ENCODE peak calls at places on chromosomes 5 and 9, in nine cellular contexts. One of them, this sample, is unnamed.
A peak's percentile ranks its signal among the peaks of the same experiment; 100 is the strongest.

GRCh38 chr5:101728933-101729332 is 567.2 kb downstream of the SLCO4C1 start:
- DNase-seq in heart right ventricle: no peak
- DNase-seq in psoas muscle: no peak
- DNase-seq in transverse colon: no peak
- DNase-seq in HCT116: peak; percentile 19
- DNase-seq in spleen: no peak
- DNase-seq in endodermal cell: no peak
- DNase-seq in lung: no peak
- DNase-seq in right cardiac atrium: no peak
- DNase-seq in this sample: no peak

GRCh38 chr5:142110046-142110531 is 1.5 kb downstream of the NDFIP1 start:
- DNase-seq in spleen: no peak
- DNase-seq in lung: no peak
- DNase-seq in psoas muscle: no peak
- DNase-seq in right cardiac atrium: no peak
- DNase-seq in HCT116: no peak
- DNase-seq in heart right ventricle: no peak
- DNase-seq in transverse colon: peak; percentile 19
- DNase-seq in endodermal cell: no peak
- DNase-seq in this sample: no peak

GRCh38 chr5:88452820-88453219 is 184.2 kb upstream of the TMEM161B start:
- DNase-seq in heart right ventricle: no peak
- DNase-seq in spleen: no peak
- DNase-seq in lung: no peak
- DNase-seq in HCT116: no peak
- DNase-seq in psoas muscle: no peak
- DNase-seq in transverse colon: no peak
- DNase-seq in right cardiac atrium: no peak
- DNase-seq in endodermal cell: peak; percentile 74
- DNase-seq in this sample: no peak

GRCh38 chr9:130352081-130352480 is 86.5 kb downstream of the HMCN2 start:
- DNase-seq in right cardiac atrium: no peak
- DNase-seq in HCT116: no peak
- DNase-seq in lung: no peak
- DNase-seq in heart right ventricle: no peak
- DNase-seq in transverse colon: peak; percentile 49
- DNase-seq in spleen: no peak
- DNase-seq in endodermal cell: no peak
- DNase-seq in psoas muscle: no peak
- DNase-seq in this sample: no peak

GRCh38 chr5:142446131-142446959 is 121.5 kb upstream of the SPRY4 start:
- DNase-seq in HCT116: peak; percentile 80
- DNase-seq in right cardiac atrium: no peak
- DNase-seq in transverse colon: no peak
- DNase-seq in endodermal cell: no peak
- DNase-seq in spleen: no peak
- DNase-seq in psoas muscle: no peak
- DNase-seq in lung: no peak
- DNase-seq in heart right ventricle: peak; percentile 19
- DNase-seq in this sample: no peak

GRCh38 chr5:43619911-43620310 is 16.9 kb downstream of the NNT start:
- DNase-seq in endodermal cell: no peak
- DNase-seq in spleen: no peak
- DNase-seq in lung: no peak
- DNase-seq in right cardiac atrium: no peak
- DNase-seq in heart right ventricle: no peak
- DNase-seq in psoas muscle: no peak
- DNase-seq in transverse colon: no peak
- DNase-seq in HCT116: no peak
- DNase-seq in this sample: no peak

GRCh38 chr9:88590558-88591146 is 55.7 kb downstream of the NXNL2 start:
- DNase-seq in endodermal cell: peak; percentile 85
- DNase-seq in lung: no peak
- DNase-seq in heart right ventricle: no peak
- DNase-seq in psoas muscle: no peak
- DNase-seq in right cardiac atrium: no peak
- DNase-seq in spleen: no peak
- DNase-seq in HCT116: no peak
- DNase-seq in transverse colon: no peak
- DNase-seq in this sample: no peak

GRCh38 chr5:67051164-67051563 is 145.4 kb downstream of the CD180 start:
- DNase-seq in psoas muscle: no peak
- DNase-seq in HCT116: no peak
- DNase-seq in spleen: no peak
- DNase-seq in heart right ventricle: no peak
- DNase-seq in transverse colon: peak; percentile 78
- DNase-seq in right cardiac atrium: no peak
- DNase-seq in lung: no peak
- DNase-seq in endodermal cell: no peak
- DNase-seq in this sample: no peak

GRCh38 chr9:93118863-93119702 is 15.0 kb downstream of the NINJ1 start:
- DNase-seq in right cardiac atrium: peak; percentile 59
- DNase-seq in lung: no peak
- DNase-seq in endodermal cell: peak; percentile 30
- DNase-seq in heart right ventricle: no peak
- DNase-seq in spleen: peak; percentile 76
- DNase-seq in transverse colon: no peak
- DNase-seq in HCT116: no peak
- DNase-seq in psoas muscle: peak; percentile 51
- DNase-seq in this sample: peak; percentile 69

GRCh38 chr9:132241840-132242620 is 80.2 kb downstream of the NTNG2 start:
- DNase-seq in spleen: peak; percentile 92
- DNase-seq in HCT116: no peak
- DNase-seq in psoas muscle: peak; percentile 54
- DNase-seq in lung: no peak
- DNase-seq in transverse colon: peak; percentile 52
- DNase-seq in heart right ventricle: peak; percentile 41
- DNase-seq in endodermal cell: no peak
- DNase-seq in right cardiac atrium: peak; percentile 81
- DNase-seq in this sample: peak; percentile 77

GRCh38 chr5:113052041-113052795 is 75.6 kb downstream of the DCP2 start:
- DNase-seq in HCT116: no peak
- DNase-seq in psoas muscle: no peak
- DNase-seq in spleen: no peak
- DNase-seq in heart right ventricle: no peak
- DNase-seq in lung: no peak
- DNase-seq in right cardiac atrium: no peak
- DNase-seq in endodermal cell: no peak
- DNase-seq in transverse colon: no peak
- DNase-seq in this sample: no peak

GRCh38 chr9:125254231-125254630 is 7.4 kb upstream of the GAPVD1 start:
- DNase-seq in HCT116: no peak
- DNase-seq in endodermal cell: no peak
- DNase-seq in transverse colon: no peak
- DNase-seq in spleen: no peak
- DNase-seq in right cardiac atrium: no peak
- DNase-seq in lung: no peak
- DNase-seq in heart right ventricle: no peak
- DNase-seq in psoas muscle: no peak
- DNase-seq in this sample: no peak

GRCh38 chr9:129996161-129996849 is 46.7 kb downstream of the FNBP1 start:
- DNase-seq in psoas muscle: no peak
- DNase-seq in spleen: no peak
- DNase-seq in heart right ventricle: no peak
- DNase-seq in endodermal cell: no peak
- DNase-seq in HCT116: no peak
- DNase-seq in transverse colon: no peak
- DNase-seq in right cardiac atrium: no peak
- DNase-seq in lung: no peak
- DNase-seq in this sample: no peak

GRCh38 chr9:70480405-70480980 is 66.0 kb upstream of the KLF9 start:
- DNase-seq in HCT116: no peak
- DNase-seq in lung: peak; percentile 75
- DNase-seq in right cardiac atrium: peak; percentile 93
- DNase-seq in transverse colon: peak; percentile 87
- DNase-seq in psoas muscle: peak; percentile 95
- DNase-seq in spleen: peak; percentile 83
- DNase-seq in endodermal cell: no peak
- DNase-seq in heart right ventricle: peak; percentile 66
- DNase-seq in this sample: peak; percentile 92
- H3K4me3 ChIP-seq in HCT116: no peak overlapping the region
- H3K4me3 ChIP-seq in lung: no peak overlapping the region
- H3K4me3 ChIP-seq in right cardiac atrium: no peak overlapping the region
- H3K4me3 ChIP-seq in transverse colon: no peak overlapping the region
- H3K4me3 ChIP-seq in psoas muscle: peak overlapping the region; percentile 59
- H3K4me3 ChIP-seq in spleen: no peak overlapping the region
- H3K4me3 ChIP-seq in endodermal cell: no peak overlapping the region
- H3K4me3 ChIP-seq in heart right ventricle: peak overlapping the region; percentile 0
- H3K4me3 ChIP-seq in this sample: no peak overlapping the region

DNA sequence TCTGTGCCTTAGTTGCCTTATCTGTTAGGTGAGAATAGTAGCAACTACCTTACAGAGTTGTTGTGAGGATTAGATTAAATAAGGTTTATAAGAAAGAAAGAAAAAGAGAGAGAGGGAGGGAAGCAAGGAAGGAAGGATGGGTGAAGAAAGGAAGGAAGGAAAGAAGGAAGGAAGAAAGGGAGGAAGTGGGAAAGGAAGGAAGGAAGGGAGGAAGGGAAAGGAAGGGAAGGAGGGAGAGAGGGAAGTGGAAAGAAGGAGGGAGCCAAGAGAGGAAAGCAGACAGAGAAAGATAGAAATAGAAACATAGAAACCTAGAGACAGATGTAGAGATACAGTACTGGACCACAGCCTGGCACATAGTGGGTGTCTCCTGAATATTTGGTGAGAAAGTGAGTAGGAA is 207.1 kb upstream of the TRIM32 start:
- DNase-seq in transverse colon: no peak
- DNase-seq in right cardiac atrium: no peak
- DNase-seq in HCT116: no peak
- DNase-seq in lung: no peak
- DNase-seq in spleen: no peak
- DNase-seq in heart right ventricle: no peak
- DNase-seq in psoas muscle: no peak
- DNase-seq in endodermal cell: no peak
- DNase-seq in this sample: no peak
- H3K4me1 ChIP-seq in transverse colon: no peaks in the 10 kb centered on the region
- H3K4me1 ChIP-seq in right cardiac atrium: peaks cover 17% of the 10 kb centered on the region
- H3K4me1 ChIP-seq in HCT116: no peaks in the 10 kb centered on the region
- H3K4me1 ChIP-seq in lung: no peaks in the 10 kb centered on the region
- H3K4me1 ChIP-seq in spleen: no peaks in the 10 kb centered on the region
- H3K4me1 ChIP-seq in heart right ventricle: no peaks in the 10 kb centered on the region
- H3K4me1 ChIP-seq in psoas muscle: no peaks in the 10 kb centered on the region
- H3K4me1 ChIP-seq in endodermal cell: no peaks in the 10 kb centered on the region
- H3K4me1 ChIP-seq in this sample: no peaks in the 10 kb centered on the region

GRCh38 chr5:173915310-173916005 is 27.3 kb downstream of the CPEB4 start:
- DNase-seq in right cardiac atrium: no peak
- DNase-seq in HCT116: no peak
- DNase-seq in endodermal cell: no peak
- DNase-seq in lung: no peak
- DNase-seq in heart right ventricle: no peak
- DNase-seq in transverse colon: no peak
- DNase-seq in spleen: no peak
- DNase-seq in psoas muscle: no peak
- DNase-seq in this sample: no peak
- H3K4me3 ChIP-seq in right cardiac atrium: peak overlapping the region; percentile 28
- H3K4me3 ChIP-seq in HCT116: no peak overlapping the region
- H3K4me3 ChIP-seq in endodermal cell: no peak overlapping the region
- H3K4me3 ChIP-seq in lung: no peak overlapping the region
- H3K4me3 ChIP-seq in heart right ventricle: no peak overlapping the region
- H3K4me3 ChIP-seq in transverse colon: no peak overlapping the region
- H3K4me3 ChIP-seq in spleen: no peak overlapping the region
- H3K4me3 ChIP-seq in psoas muscle: peak overlapping the region; percentile 71
- H3K4me3 ChIP-seq in this sample: no peak overlapping the region

DNA sequence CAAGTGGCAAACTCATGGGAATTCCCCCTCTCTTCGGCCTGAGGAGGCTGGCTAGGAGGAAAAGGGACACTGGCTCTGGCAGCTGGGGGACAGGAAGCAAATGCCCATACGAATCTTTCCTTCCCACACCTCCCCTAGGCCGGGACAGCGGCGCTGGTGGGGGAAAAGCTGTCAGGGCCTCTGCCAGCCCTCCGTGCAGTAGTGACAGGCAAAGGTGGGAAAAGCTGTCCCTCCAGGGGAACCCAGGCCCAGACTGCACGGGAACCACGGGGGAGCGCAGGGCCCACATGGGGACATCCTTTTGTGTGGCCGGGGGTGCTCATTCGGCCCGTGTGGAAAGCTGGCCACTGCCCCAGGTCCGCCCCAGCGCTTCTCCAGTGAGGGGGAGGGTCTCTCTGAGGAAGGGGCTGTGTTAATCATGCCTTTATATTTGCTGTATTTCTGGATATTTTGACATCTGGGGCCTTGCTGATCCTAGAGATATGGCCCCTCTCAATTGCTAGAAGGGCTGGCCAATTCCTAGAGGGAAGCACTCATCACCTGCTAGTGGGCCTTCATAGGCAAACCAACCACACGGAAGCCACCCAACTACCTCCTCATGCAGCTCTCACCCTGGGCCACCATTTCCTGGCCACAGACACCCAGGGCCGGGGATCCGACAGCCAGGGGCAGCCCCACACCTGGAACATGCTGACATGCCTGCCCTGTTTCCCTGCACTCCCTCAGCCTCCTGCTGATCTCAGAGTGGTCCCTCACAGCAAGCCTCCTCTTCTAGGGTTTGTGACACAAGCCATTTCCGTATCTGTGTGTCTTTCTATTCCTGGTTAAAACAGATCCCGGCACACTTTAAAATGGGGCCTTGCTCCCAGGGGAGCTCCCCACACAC is 138.8 kb downstream of the ROR2 start:
- DNase-seq in right cardiac atrium: no peak
- DNase-seq in lung: no peak
- DNase-seq in psoas muscle: peak; percentile 20
- DNase-seq in HCT116: no peak
- DNase-seq in transverse colon: no peak
- DNase-seq in heart right ventricle: no peak
- DNase-seq in endodermal cell: peak; percentile 43
- DNase-seq in spleen: no peak
- DNase-seq in this sample: no peak
- H3K4me1 ChIP-seq in right cardiac atrium: no peaks in the 10 kb centered on the region
- H3K4me1 ChIP-seq in lung: no peaks in the 10 kb centered on the region
- H3K4me1 ChIP-seq in psoas muscle: no peaks in the 10 kb centered on the region
- H3K4me1 ChIP-seq in HCT116: no peaks in the 10 kb centered on the region
- H3K4me1 ChIP-seq in transverse colon: peaks cover 10% of the 10 kb centered on the region
- H3K4me1 ChIP-seq in heart right ventricle: no peaks in the 10 kb centered on the region
- H3K4me1 ChIP-seq in endodermal cell: peaks cover 19% of the 10 kb centered on the region
- H3K4me1 ChIP-seq in spleen: no peaks in the 10 kb centered on the region
- H3K4me1 ChIP-seq in this sample: no peaks in the 10 kb centered on the region

GRCh38 chr9:23826120-23826629 is at the start of gene ELAVL2:
- DNase-seq in heart right ventricle: peak; percentile 80
- DNase-seq in right cardiac atrium: peak; percentile 86
- DNase-seq in lung: peak; percentile 82
- DNase-seq in transverse colon: peak; percentile 94
- DNase-seq in HCT116: no peak
- DNase-seq in psoas muscle: peak; percentile 91
- DNase-seq in spleen: peak; percentile 83
- DNase-seq in endodermal cell: peak; percentile 99
- DNase-seq in this sample: peak; percentile 91
- H3K4me3 ChIP-seq in heart right ventricle: peak within 1 kb of the TSS; percentile 41
- H3K4me3 ChIP-seq in right cardiac atrium: peak within 1 kb of the TSS; percentile 21
- H3K4me3 ChIP-seq in lung: no peak within 1 kb of the TSS
- H3K4me3 ChIP-seq in transverse colon: peak within 1 kb of the TSS; percentile 27
- H3K4me3 ChIP-seq in HCT116: no peak within 1 kb of the TSS
- H3K4me3 ChIP-seq in psoas muscle: peak within 1 kb of the TSS; percentile 65
- H3K4me3 ChIP-seq in spleen: peak within 1 kb of the TSS; percentile 57
- H3K4me3 ChIP-seq in endodermal cell: peak within 1 kb of the TSS; percentile 85
- H3K4me3 ChIP-seq in this sample: peak within 1 kb of the TSS; percentile 36